ENCODE peak calls at places on chromosomes 5 and 9, in six cellular contexts. R is CD8-positive, alpha-beta T cell; S is effector memory CD4-positive, alpha-beta T cell; O is lower lobe of right lung; T is suprapubic skin; A is A673. L is an unnamed sample.

GRCh38 chr5:113274836-113275414 is 159.9 kb downstream of the TSSK1B start:
- DNase-seq in R (no peak), S (no peak), O (no peak), T (no peak), A (no peak), L (no peak)

GRCh38 chr5:102036927-102037326 is 259.2 kb downstream of the SLCO4C1 start:
- DNase-seq in R (no peak), S (no peak), O (no peak), T (no peak), A (no peak), L (no peak)

GRCh38 chr5:165460911-165461310 is 1955.5 kb downstream of the MAT2B start:
- DNase-seq in R (no peak), S (no peak), O (no peak), T (no peak), A (no peak), L (no peak)

GRCh38 chr5:23223846-23224245 is 283.6 kb upstream of the PRDM9 start:
- DNase-seq in R (no peak), S (no peak), O (no peak), T (no peak), A (no peak), L (no peak)

GRCh38 chr9:93276973-93277372 is 93.0 kb downstream of the WNK2 start:
- DNase-seq in R (no peak), S (no peak), O (no peak), T (no peak), A (no peak), L (no peak)

GRCh38 chr9:3525088-3525835 is 539 bp downstream of the RFX3 start:
- DNase-seq in R (no peak), S (no peak), O (peak; percentile 63), T (no peak), A (peak; percentile 37), L (no peak)

GRCh38 chr5:179264053-179264540 is 81.2 kb downstream of the ADAMTS2 start:
- DNase-seq in R (no peak), S (no peak), O (peak; percentile 25), T (no peak), A (no peak), L (no peak)

GRCh38 chr5:174777545-174777944 is 53.2 kb downstream of the MSX2 start:
- DNase-seq in R (no peak), S (no peak), O (no peak), T (no peak), A (no peak), L (no peak)

GRCh38 chr5:172833691-172834569 is at the start of gene ERGIC1:
- DNase-seq in R (peak; percentile 61), S (peak; percentile 67), O (peak; percentile 92), T (peak; percentile 94), A (peak; percentile 68), L (peak; percentile 51)

GRCh38 chr9:118281787-118282186 is 577.6 kb downstream of the TLR4 start:
- DNase-seq in R (no peak), S (no peak), O (no peak), T (no peak), A (no peak), L (no peak)

GRCh38 chr9:15231788-15232635 is 75.0 kb downstream of the TTC39B start:
- DNase-seq in R (no peak), S (no peak), O (no peak), T (no peak), A (peak; percentile 37), L (no peak)

GRCh38 chr5:1394881-1395860 is 50.1 kb downstream of the SLC6A3 start:
- DNase-seq in R (no peak), S (no peak), O (peak; percentile 36), T (no peak), A (no peak), L (peak; percentile 1)

GRCh38 chr5:39624268-39624886 is 199.6 kb upstream of the DAB2 start:
- DNase-seq in R (no peak), S (no peak), O (no peak), T (no peak), A (no peak), L (no peak)

GRCh38 chr5:25963251-25964008 is 1075.0 kb downstream of the CDH9 start:
- DNase-seq in R (no peak), S (no peak), O (no peak), T (no peak), A (no peak), L (no peak)

GRCh38 chr9:9998491-9999287 is 614.1 kb downstream of the PTPRD start:
- DNase-seq in R (no peak), S (no peak), O (no peak), T (no peak), A (peak; percentile 54), L (no peak)

GRCh38 chr5:168209561-168209960 is 81.9 kb upstream of the WWC1 start:
- DNase-seq in R (no peak), S (no peak), O (no peak), T (no peak), A (peak; percentile 15), L (no peak)

GRCh38 chr5:17327048-17327447 is 109.6 kb downstream of the BASP1 start:
- DNase-seq in R (no peak), S (no peak), O (no peak), T (no peak), A (no peak), L (no peak)

GRCh38 chr9:27985714-27986113 is 412.4 kb upstream of the C9orf72 start:
- DNase-seq in R (no peak), S (no peak), O (no peak), T (no peak), A (no peak), L (no peak)

GRCh38 chr9:101274971-101275670 is 109.7 kb downstream of the BAAT start:
- DNase-seq in R (no peak), S (no peak), O (no peak), T (no peak), A (peak; percentile 82), L (no peak)

GRCh38 chr9:89359018-89359417 is 40.7 kb downstream of the SECISBP2 start:
- DNase-seq in R (no peak), S (no peak), O (no peak), T (peak; percentile 52), A (no peak), L (no peak)

GRCh38 chr9:131095666-131096489 is 453 bp upstream of the AIF1L start:
- DNase-seq in R (no peak), S (no peak), O (no peak), T (no peak), A (peak; percentile 64), L (no peak)

DNA sequence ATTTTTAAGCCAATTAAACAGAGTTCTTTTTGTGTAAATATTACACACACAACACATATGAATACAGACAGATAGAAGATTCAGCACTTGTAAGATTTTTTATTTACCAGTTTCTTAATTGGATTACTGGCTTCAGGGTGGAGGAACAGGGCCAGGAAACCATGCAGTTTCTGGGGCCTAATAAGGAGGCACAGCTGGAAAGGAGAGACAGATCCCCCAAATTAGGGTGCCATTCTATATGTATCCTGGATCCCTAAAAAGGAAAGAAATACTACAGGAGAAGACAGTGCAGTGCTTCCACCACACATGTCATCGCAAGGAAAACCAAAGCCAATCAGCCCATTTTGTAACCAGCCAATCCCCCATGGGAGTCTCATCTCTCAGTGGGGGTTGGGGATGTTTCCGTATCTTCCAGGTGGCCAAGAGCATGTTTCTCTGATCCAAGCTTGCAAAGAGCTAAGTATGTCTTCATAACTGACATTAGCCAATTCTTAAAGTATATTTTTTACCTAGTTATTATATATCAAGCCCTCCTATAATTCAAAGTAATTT is 15.8 kb upstream of the ABO start:
- DNase-seq in R (no peak), S (no peak), O (no peak), T (peak; percentile 34), A (no peak), L (no peak)
- H3K9me3 ChIP-seq in R (no peaks in the 10 kb centered on the region), S (no peaks in the 10 kb centered on the region), O (no peaks in the 10 kb centered on the region), T (no peaks in the 10 kb centered on the region), A (peaks cover 32% of the 10 kb centered on the region), L (peaks cover 5% of the 10 kb centered on the region)

DNA sequence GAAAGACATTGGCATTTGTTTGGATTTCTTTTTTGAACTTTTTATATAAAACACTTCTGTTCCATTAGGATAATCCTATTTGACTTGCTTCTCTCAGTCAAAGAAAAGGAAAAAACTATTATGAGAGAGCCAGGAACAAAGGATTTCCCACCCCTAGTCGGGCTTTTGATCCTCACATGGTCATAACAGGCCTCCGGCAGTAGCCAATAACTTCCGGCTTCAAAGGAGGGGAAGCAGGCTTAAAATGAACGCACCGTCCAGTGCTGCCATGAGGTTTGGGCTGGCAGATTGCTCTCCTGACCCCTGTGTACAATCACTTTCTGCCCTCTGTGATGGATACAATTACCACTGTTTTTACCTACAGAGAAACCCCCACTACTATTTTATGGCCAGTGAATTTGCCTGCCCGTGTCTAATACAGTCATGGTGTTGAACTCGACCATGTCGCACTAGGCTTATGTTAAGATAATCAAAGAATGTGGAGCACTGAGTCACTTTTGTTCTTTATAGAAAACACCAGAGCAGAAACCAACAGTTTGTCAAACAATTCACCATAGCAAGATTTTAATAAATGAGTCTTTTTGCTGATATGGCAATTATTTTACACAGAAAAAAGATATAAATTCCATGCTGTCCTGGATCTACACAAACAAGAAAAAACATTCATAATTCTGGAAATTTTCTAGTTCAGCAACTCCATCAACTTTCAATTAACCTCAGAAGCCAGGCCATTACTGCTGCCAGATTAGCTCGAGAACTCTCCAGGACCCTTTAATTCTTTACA is 209.1 kb downstream of the ZNF608 start:
- DNase-seq in R (no peak), S (no peak), O (no peak), T (no peak), A (no peak), L (no peak)
- H3K9me3 ChIP-seq in R (no peaks in the 10 kb centered on the region), S (no peaks in the 10 kb centered on the region), O (no peaks in the 10 kb centered on the region), T (no peaks in the 10 kb centered on the region), A (no peaks in the 10 kb centered on the region), L (no peaks in the 10 kb centered on the region)

DNA sequence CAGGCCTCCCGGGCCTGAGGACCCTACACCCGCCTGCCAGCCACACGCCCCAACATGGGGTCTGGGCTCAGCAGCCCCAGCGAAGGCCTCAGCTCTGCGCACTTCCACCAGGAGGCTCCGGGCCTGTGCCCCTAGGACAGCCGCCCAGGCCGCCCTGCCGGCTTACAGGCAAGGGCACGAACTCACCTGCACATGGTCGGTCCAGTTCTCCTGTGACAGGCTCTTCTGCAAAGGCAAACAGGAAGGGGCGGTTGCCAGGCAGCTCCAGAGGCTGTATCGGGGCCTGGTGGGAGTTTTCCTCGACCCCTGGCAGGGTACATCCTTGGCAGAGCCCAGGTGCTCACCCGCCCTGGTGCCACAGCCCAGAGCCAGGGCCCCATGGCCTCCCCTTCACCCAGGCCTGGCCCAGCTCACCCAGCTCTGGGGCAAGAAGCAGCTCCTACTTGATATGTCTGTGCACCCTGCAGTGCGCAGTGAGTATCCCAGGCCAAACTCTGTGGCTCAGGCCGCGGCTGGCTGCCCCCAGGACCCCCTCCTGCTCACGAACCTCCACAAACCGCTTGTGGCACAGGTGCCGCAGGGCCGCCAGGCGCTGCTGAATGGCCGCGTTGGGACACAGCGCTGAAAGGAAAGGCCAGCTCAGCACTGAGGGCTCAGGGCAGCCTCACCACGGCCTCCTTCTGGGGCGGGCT is 52.2 kb upstream of the NRARP start:
- DNase-seq in R (no peak), S (no peak), O (no peak), T (no peak), A (no peak), L (no peak)
- H3K9me3 ChIP-seq in R (peaks cover 5% of the 10 kb centered on the region), S (peaks cover 4% of the 10 kb centered on the region), O (peaks cover 16% of the 10 kb centered on the region), T (peaks cover 5% of the 10 kb centered on the region), A (peaks cover 23% of the 10 kb centered on the region), L (no peaks in the 10 kb centered on the region)

GRCh38 chr5:106543330-106543729 is 1127.4 kb downstream of the EFNA5 start:
- DNase-seq in R (no peak), S (no peak), O (no peak), T (no peak), A (no peak), L (no peak)
- H3K9me3 ChIP-seq in R (no peaks in the 10 kb centered on the region), S (peaks cover 4% of the 10 kb centered on the region), O (peaks cover 24% of the 10 kb centered on the region), T (no peaks in the 10 kb centered on the region), A (peaks cover 41% of the 10 kb centered on the region), L (peaks cover 3% of the 10 kb centered on the region)

GRCh38 chr5:27315541-27316282 is 277.3 kb upstream of the CDH9 start:
- DNase-seq in R (no peak), S (no peak), O (no peak), T (no peak), A (no peak), L (no peak)
- H3K9me3 ChIP-seq in R (no peaks in the 10 kb centered on the region), S (no peaks in the 10 kb centered on the region), O (no peaks in the 10 kb centered on the region), T (no peaks in the 10 kb centered on the region), A (peaks cover 3% of the 10 kb centered on the region), L (no peaks in the 10 kb centered on the region)

L was measured in T-helper 17 cell.